ENCODE peak calls at places on chromosomes 5 and 9, in eight cellular contexts. F is ovary; O is SK-N-SH; H is CD4-positive, CD25-positive, alpha-beta regulatory T cell; P is lung; V is HCT116; R is transverse colon; I is right cardiac atrium. N is an unnamed sample.

GRCh38 chr5:172107606-172108005 is 80.4 kb downstream of the STK10 start:
- DNase-seq in O (no peak), I (no peak), F (no peak), H (no peak), P (no peak), R (no peak), V (no peak), N (no peak)

GRCh38 chr9:108606408-108606807 is 249.4 kb downstream of the ACTL7B start:
- DNase-seq in P (no peak), V (no peak), R (no peak), F (no peak), I (no peak), H (no peak), O (no peak), N (no peak)

GRCh38 chr5:110099562-110099961 is 409.8 kb downstream of the MAN2A1 start:
- DNase-seq in R (no peak), I (no peak), V (no peak), F (no peak), O (no peak), P (no peak), H (no peak), N (no peak)

GRCh38 chr5:53983568-53984465 is 326.6 kb downstream of the ARL15 start:
- DNase-seq in V (no peak), P (no peak), R (no peak), O (no peak), H (no peak), F (no peak), I (no peak), N (no peak)

GRCh38 chr9:11618241-11618805 is 1005.5 kb upstream of the PTPRD start:
- DNase-seq in P (no peak), H (no peak), F (peak; percentile 10), O (peak; percentile 21), V (no peak), R (no peak), I (peak; percentile 40), N (no peak)

GRCh38 chr5:132466453-132467291 is 23.9 kb downstream of the IRF1 start:
- DNase-seq in F (no peak), O (no peak), R (peak; percentile 74), I (peak; percentile 85), V (no peak), H (peak; percentile 87), P (peak; percentile 62), N (peak; percentile 46)

GRCh38 chr5:141879941-141880738 is 1.9 kb upstream of the PCDH1 start:
- DNase-seq in H (no peak), F (no peak), I (no peak), V (no peak), R (no peak), P (no peak), O (peak; percentile 12), N (no peak)

GRCh38 chr9:134157378-134157885 is 6.9 kb downstream of the RNU6ATAC start:
- DNase-seq in F (no peak), H (no peak), P (no peak), O (no peak), R (no peak), V (no peak), I (peak; percentile 50), N (no peak)

GRCh38 chr9:99825158-99826046 is 3.7 kb downstream of the NR4A3 start:
- DNase-seq in R (peak; percentile 9), P (no peak), V (no peak), H (no peak), O (no peak), I (peak; percentile 43), F (peak; percentile 39), N (no peak)

GRCh38 chr5:34859253-34859652 is 20.3 kb downstream of the TTC23L start:
- DNase-seq in R (no peak), O (no peak), V (no peak), H (no peak), I (no peak), F (no peak), P (no peak), N (no peak)

GRCh38 chr5:102792705-102793104 is 37.6 kb downstream of the PAM start:
- DNase-seq in P (no peak), F (no peak), I (no peak), O (no peak), H (peak; percentile 37), R (no peak), V (no peak), N (no peak)

GRCh38 chr5:172123269-172123692 is 64.7 kb downstream of the STK10 start:
- DNase-seq in H (no peak), R (peak; percentile 47), P (peak; percentile 45), O (peak; percentile 55), I (peak; percentile 91), V (no peak), F (peak; percentile 63), N (peak; percentile 84)

GRCh38 chr5:40452874-40453624 is 226.7 kb upstream of the PTGER4 start:
- DNase-seq in P (no peak), O (no peak), V (no peak), H (no peak), I (no peak), F (no peak), R (no peak), N (no peak)

DNA sequence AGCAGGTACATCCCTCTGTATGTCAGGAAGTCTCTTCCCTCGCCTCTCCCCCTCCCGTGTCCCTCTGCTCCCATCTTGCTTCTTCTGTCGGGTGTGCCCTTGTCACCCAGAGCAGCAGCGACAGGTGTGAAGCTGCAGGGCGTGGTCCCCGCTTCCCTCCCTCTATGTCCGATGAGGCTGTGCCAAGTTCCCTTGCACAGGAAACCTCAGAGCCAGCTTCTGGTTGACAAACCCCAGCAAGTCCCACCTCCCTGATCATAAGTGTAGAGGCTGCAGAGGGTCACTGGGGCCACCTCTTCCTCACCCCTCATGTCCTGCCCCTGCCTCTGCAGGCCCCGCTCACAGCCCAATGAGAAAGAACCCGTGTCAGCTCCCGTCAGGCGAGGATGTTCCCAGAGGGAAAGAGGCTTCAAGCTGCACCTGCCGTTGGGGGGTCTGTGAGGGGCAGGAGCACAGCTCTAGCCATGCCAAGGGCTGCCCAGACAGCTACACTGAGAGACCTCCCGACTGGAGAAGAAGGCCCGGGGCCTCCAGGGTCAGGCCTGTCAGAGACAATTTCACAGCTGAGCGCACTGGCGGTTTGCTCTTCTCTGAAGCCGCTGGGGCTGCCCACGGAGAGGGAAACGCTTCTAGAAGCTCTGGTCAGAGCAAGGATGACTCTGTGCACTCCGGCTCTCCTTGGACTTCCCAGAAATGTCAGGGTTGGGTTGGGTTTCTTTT is 73.3 kb downstream of the AK8 start:
- DNase-seq in I (no peak), V (no peak), R (peak; percentile 39), O (no peak), H (no peak), F (no peak), P (no peak), N (no peak)
- H3K27ac ChIP-seq in I (no peak overlapping the region), V (no peak overlapping the region), R (no peak overlapping the region), O (no peak overlapping the region), H (no peak overlapping the region), F (no peak overlapping the region), P (no peak overlapping the region), N (no peak overlapping the region)

DNA sequence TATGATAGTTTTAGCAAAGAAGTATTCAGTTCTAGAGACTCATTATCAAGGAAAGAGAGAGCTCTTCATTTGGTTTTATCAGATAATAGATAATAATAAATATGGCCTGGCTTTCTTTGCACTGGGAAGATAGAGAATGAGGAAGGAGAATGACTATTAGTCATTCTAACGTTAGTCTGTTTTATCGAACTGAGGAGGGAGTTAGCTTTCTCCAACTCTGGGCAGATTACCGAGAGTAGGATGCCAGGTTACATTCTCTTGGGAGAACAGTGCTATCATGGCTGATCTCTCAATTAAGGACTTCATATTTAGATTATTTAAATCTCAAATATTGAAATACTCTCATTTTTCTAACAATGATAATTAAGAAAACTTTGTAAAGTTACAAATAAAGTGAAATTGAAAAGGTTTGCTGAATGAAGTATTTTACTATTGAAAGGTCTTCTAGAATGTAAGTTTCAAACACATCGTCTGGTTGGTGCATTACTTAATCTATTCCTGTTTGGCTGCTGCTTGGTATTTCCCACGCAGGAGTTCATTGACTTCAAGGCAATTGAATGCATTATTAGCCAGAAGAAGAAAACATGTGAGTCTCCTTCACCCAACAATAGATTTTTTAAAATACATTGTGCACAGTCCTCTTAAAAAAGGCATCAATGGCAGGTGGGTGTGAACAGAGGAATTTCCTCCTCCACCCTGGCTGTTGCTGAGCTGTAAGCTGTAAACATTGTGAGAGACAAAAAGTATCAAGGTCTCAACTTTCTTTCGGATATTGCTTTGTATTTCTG is 140.8 kb downstream of the C9orf152 start:
- DNase-seq in O (no peak), V (no peak), I (no peak), P (no peak), H (peak; percentile 22), F (no peak), R (no peak), N (no peak)
- H3K27ac ChIP-seq in O (no peak overlapping the region), V (no peak overlapping the region), I (no peak overlapping the region), P (no peak overlapping the region), H (no peak overlapping the region), F (no peak overlapping the region), R (no peak overlapping the region), N (peak overlapping the region; percentile 74)

GRCh38 chr5:122008061-122008460 is 46.3 kb downstream of the SRFBP1 start:
- DNase-seq in V (no peak), O (no peak), R (no peak), H (no peak), F (no peak), I (no peak), P (no peak), N (no peak)

GRCh38 chr5:122004201-122004600 is 42.4 kb downstream of the SRFBP1 start:
- DNase-seq in F (no peak), H (no peak), O (no peak), V (no peak), R (no peak), P (no peak), I (no peak), N (no peak)

GRCh38 chr5:122009436-122009835 is 47.7 kb downstream of the SRFBP1 start:
- DNase-seq in F (no peak), I (no peak), R (no peak), O (no peak), P (no peak), V (no peak), H (no peak), N (no peak)

GRCh38 chr5:122007445-122008010 is 45.8 kb downstream of the SRFBP1 start:
- DNase-seq in R (no peak), F (no peak), V (no peak), H (no peak), P (no peak), I (peak; percentile 25), O (no peak), N (no peak)
- H3K27ac ChIP-seq in R (no peak overlapping the region), F (no peak overlapping the region), V (no peak overlapping the region), H (no peak overlapping the region), P (no peak overlapping the region), I (no peak overlapping the region), O (no peak overlapping the region), N (no peak overlapping the region)

GRCh38 chr9:136438909-136439549 is 616 bp downstream of the INPP5E start:
- DNase-seq in O (peak; percentile 82), I (peak; percentile 77), V (no peak), P (no peak), F (peak; percentile 43), H (peak; percentile 68), R (peak; percentile 35), N (no peak)
- H3K27ac ChIP-seq in O (peak overlapping the region; percentile 68), I (peak overlapping the region; percentile 31), V (peak overlapping the region; percentile 88), P (peak overlapping the region; percentile 55), F (peak overlapping the region; percentile 58), H (peak overlapping the region; percentile 65), R (peak overlapping the region; percentile 90), N (peak overlapping the region; percentile 91)

DNA sequence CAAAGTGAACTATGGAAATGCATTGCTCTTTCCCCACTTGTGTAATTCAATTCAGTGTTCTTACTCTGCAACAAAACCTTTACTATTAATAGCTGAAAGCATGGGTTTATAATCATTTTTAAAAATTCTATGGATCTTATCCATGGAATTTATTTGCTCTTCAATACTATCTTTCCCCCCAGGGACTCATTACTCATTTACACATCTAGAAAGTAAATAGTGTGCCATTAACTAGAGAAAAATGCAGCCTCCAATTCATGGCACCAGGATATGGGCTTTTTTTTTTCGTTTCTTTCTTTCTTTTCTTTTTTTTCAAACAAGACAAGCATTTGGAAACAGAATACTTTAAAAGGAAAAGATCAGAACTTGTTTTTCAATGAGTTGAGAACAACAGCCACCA is 172.4 kb upstream of the ANKRD55 start:
- DNase-seq in F (no peak), R (no peak), I (no peak), H (no peak), O (no peak), P (no peak), V (no peak), N (no peak)
- H3K27ac ChIP-seq in F (no peak overlapping the region), R (no peak overlapping the region), I (no peak overlapping the region), H (no peak overlapping the region), O (no peak overlapping the region), P (no peak overlapping the region), V (no peak overlapping the region), N (no peak overlapping the region)

N was measured in left ventricle myocardium inferior.